ENCODE peak calls at places on chromosomes 16 and 17, in eight cellular contexts. S is Panc1, N is body of pancreas, K is IMR-90, C is SJCRH30, M is neural progenitor cell, J is left lung, Y is heart right ventricle. A is an unnamed sample. For H3K36me3, the result is how much of the 10 kb centered on the place peaks cover.

GRCh38 chr16:56603589-56603988 is 4.8 kb upstream of the MT2A start:
- DNase-seq in Y (peak), C (peak), S (no peak), N (peak), K (peak), M (peak), J (no peak), A (peak)

GRCh38 chr17:67819722-67820121 is 5.6 kb upstream of the BPTF start:
- DNase-seq in Y (no peak), J (no peak), M (no peak), C (no peak), N (no peak), K (no peak), S (no peak), A (peak)

GRCh38 chr17:1003972-1004768 is 7.2 kb downstream of the TIMM22 start:
- DNase-seq in C (no peak), J (no peak), M (no peak), Y (no peak), S (no peak), N (no peak), K (no peak), A (no peak)

GRCh38 chr16:50771366-50771765 is 29.5 kb downstream of the CYLD start:
- DNase-seq in Y (no peak), M (no peak), N (no peak), S (no peak), K (peak), J (no peak), C (no peak), A (no peak)

GRCh38 chr17:72407336-72408121 is 286.7 kb downstream of the SOX9 start:
- DNase-seq in Y (peak), M (no peak), C (peak), S (no peak), K (peak), J (no peak), N (peak), A (no peak)

GRCh38 chr16:24041834-24042631 is 206.2 kb downstream of the PRKCB start:
- DNase-seq in C (peak), M (peak), Y (peak), J (no peak), N (peak), S (peak), K (peak), A (peak)

GRCh38 chr17:41928693-41929251 is 1.6 kb upstream of the ODAD4 start:
- DNase-seq in S (no peak), K (no peak), M (no peak), J (peak), N (no peak), Y (no peak), C (no peak), A (no peak)

GRCh38 chr16:29678691-29679267 is at the start of gene QPRT:
- DNase-seq in J (no peak), N (peak), K (peak), C (peak), M (peak), Y (peak), S (no peak), A (no peak)

GRCh38 chr16:2224183-2224486 is 744 bp downstream of the E4F1 start:
- DNase-seq in J (no peak), K (peak), N (no peak), Y (no peak), C (no peak), M (no peak), S (no peak), A (no peak)

GRCh38 chr17:16463341-16464000 is 28.5 kb downstream of the LRRC75A start:
- DNase-seq in M (no peak), N (peak), K (peak), J (no peak), Y (peak), C (peak), S (no peak), A (peak)

GRCh38 chr16:62036101-62036806 is at the start of gene CDH8:
- DNase-seq in J (peak), C (no peak), Y (no peak), K (no peak), M (peak), N (no peak), S (no peak), A (no peak)

GRCh38 chr17:40532520-40533253 is 31.3 kb upstream of the TNS4 start:
- DNase-seq in K (peak), N (no peak), M (no peak), Y (no peak), J (no peak), C (no peak), S (no peak), A (peak)

GRCh38 chr16:3171181-3171854 is 16.7 kb upstream of the OR1F1 start:
- DNase-seq in K (no peak), M (peak), J (no peak), S (no peak), Y (no peak), N (no peak), C (no peak), A (no peak)

GRCh38 chr17:14080847-14081251 is 11.5 kb downstream of the COX10 start:
- DNase-seq in C (no peak), M (no peak), J (no peak), S (no peak), Y (no peak), N (no peak), K (no peak), A (no peak)

GRCh38 chr17:35460354-35460851 is 11.8 kb upstream of the SLFN13 start:
- DNase-seq in S (no peak), J (peak), Y (peak), M (peak), C (no peak), N (peak), K (no peak), A (peak)

GRCh38 chr17:8402921-8403536 is 5.4 kb upstream of the RNF222 start:
- DNase-seq in J (no peak), K (no peak), Y (no peak), N (no peak), M (no peak), C (no peak), S (no peak), A (no peak)

GRCh38 chr16:15775663-15776304 is 81.0 kb downstream of the MYH11 start:
- DNase-seq in M (no peak), N (no peak), K (peak), Y (no peak), S (no peak), C (no peak), J (no peak), A (no peak)

GRCh38 chr16:31008154-31008950 is 2.1 kb downstream of the STX1B start:
- DNase-seq in N (no peak), K (peak), Y (no peak), C (no peak), M (no peak), J (no peak), S (no peak), A (no peak)

GRCh38 chr17:63707151-63707550 is 7.2 kb upstream of the LIMD2 start:
- DNase-seq in K (no peak), Y (no peak), N (no peak), C (no peak), J (no peak), M (no peak), S (no peak), A (no peak)

GRCh38 chr17:58411408-58411894 is 5.9 kb downstream of the RNF43 start:
- DNase-seq in M (no peak), C (no peak), S (no peak), K (no peak), Y (no peak), J (no peak), N (no peak), A (no peak)

GRCh38 chr16:1145383-1146100 is 7.4 kb upstream of the CACNA1H start:
- DNase-seq in S (no peak), J (no peak), C (no peak), K (no peak), M (peak), N (no peak), Y (no peak), A (no peak)

GRCh38 chr17:19004601-19005441 is at the start of gene FAM83G:
- DNase-seq in N (peak), C (peak), S (peak), K (peak), Y (peak), J (peak), M (peak), A (peak)

GRCh38 chr16:83397601-83398000 is 410.2 kb upstream of the HSBP1 start:
- DNase-seq in S (no peak), Y (no peak), C (no peak), K (no peak), M (no peak), N (no peak), J (no peak), A (no peak)

GRCh38 chr17:40315206-40315605 is 6.2 kb downstream of the RARA start:
- DNase-seq in K (no peak), M (no peak), C (no peak), N (no peak), S (no peak), Y (no peak), J (no peak), A (no peak)

GRCh38 chr17:81508639-81509047 is 4.0 kb downstream of the ACTG1 start:
- DNase-seq in K (peak), N (no peak), M (no peak), J (peak), C (no peak), Y (no peak), S (no peak), A (peak)
- H3K4me3 ChIP-seq in K (peak), N (no peak), M (peak), J (peak), C (no peak), Y (peak), S (peak), A (peak)

DNA sequence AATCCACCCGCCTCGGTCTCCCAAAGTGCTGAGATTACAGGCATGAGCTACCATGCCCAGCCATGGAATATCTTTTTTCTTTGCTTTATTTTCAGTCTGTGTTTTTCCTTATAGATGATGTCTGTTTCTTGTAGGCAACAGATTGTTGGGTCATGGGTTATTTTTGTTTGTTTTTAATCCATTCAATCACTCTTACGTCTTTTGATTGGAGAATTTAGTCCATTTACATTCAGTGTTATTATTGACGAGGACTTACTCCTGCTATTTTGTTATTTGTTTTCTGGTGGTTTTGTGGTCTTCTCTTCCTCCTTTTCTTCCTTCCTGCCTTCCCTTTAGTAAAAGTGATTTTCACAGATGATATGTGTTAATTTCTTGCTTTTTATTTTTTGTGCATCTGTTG is 55.9 kb downstream of the OMG start:
- DNase-seq in C (no peak), M (no peak), S (no peak), J (no peak), N (no peak), Y (no peak), K (no peak), A (no peak)
- H3K36me3 ChIP-seq in C (half or more), M (under half), S (under half), J (under half), N (under half), Y (under half), K (under half), A (under half)

DNA sequence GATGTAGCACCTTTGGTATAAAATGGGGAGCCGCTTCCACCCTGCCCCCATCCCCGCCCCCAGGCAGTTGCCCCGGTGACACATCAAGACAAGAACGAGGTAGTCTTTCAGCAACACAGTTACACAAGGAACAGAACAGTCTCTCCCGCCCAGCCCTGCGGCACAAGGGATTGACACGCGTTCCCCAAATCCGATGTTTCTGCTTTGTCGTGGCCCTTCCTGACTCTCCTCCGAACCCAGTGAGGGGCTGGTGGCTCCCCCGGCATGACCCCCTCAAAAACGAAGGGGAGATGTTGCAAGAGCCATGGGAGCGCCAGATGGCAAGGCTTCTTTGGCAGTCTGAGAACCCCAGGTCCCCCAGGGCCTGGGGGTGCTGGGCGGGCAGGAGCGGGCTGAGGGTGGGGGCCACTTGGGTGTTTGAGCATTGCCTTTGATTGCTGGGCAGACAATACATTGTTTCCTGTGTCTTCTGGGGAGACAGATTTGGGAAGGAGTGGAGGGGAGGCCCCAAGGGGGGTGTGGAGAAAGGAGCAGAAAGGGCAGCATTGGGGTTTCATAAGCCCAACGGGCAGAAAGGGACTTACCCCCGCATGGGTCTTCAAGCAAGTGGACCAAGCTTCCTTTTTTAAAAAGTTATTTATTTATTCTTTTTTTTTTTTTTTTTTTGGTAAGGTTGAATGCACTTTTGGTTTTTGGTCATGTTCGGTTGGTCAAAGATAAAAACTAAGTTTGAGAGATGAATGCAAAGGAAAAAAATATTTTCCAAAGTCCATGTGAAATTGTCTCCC is 16.6 kb downstream of the COL1A1 start:
- DNase-seq in C (no peak), K (peak), N (no peak), J (peak), M (peak), Y (no peak), S (no peak), A (peak)
- H3K27ac ChIP-seq in C (no peak), K (peak), N (no peak), J (peak), M (no peak), Y (no peak), S (no peak), A (no peak)

GRCh38 chr16:76535-77272 is 1.3 kb upstream of the MPG start:
- DNase-seq in C (peak), M (no peak), Y (peak), J (peak), S (no peak), K (peak), N (peak), A (peak)
- H3K4me3 ChIP-seq in C (peak), M (no peak), Y (peak), J (no peak), S (peak), K (no peak), N (no peak), A (peak)

A was measured in Peyer's patch.